ENCODE peak calls at places on chromosomes 1 and 21, in six cellular contexts. L is tibial nerve, E is psoas muscle, F is sigmoid colon, N is cardiac muscle cell, G is hepatocyte. C is an unnamed sample.
A peak's percentile ranks its signal among the peaks of the same experiment; 100 is the strongest.

GRCh38 chr1:228211091-228211870 is 3.4 kb downstream of the OBSCN start:
- DNase-seq in G (no peak), N (no peak), E (no peak), L (no peak), F (no peak), C (no peak)

GRCh38 chr21:44576025-44576420 is 2.5 kb downstream of the KRTAP10-4 start:
- DNase-seq in L (no peak), N (no peak), E (no peak), F (no peak), G (no peak), C (no peak)

GRCh38 chr1:201726700-201727099 is 102.3 kb upstream of the IPO9 start:
- DNase-seq in L (no peak), E (no peak), G (no peak), F (no peak), N (no peak), C (no peak)

GRCh38 chr1:179781962-179782361 is 38.9 kb downstream of the FAM163A start:
- DNase-seq in G (peak; percentile 80), N (no peak), F (peak; percentile 98), E (peak; percentile 77), L (no peak), C (peak; percentile 34)

GRCh38 chr21:44962481-44962966 is 22.7 kb downstream of the SLX9 start:
- DNase-seq in E (peak; percentile 36), L (no peak), G (peak; percentile 64), N (peak; percentile 74), F (no peak), C (no peak)

GRCh38 chr1:119968068-119968492 is 71.8 kb upstream of the ADAM30 start:
- DNase-seq in L (peak; percentile 27), N (peak; percentile 51), F (no peak), G (peak; percentile 72), E (peak; percentile 81), C (peak; percentile 87)

GRCh38 chr1:91523462-91523861 is 22.8 kb downstream of the CDC7 start:
- DNase-seq in N (peak; percentile 4), F (no peak), G (no peak), E (no peak), L (no peak), C (no peak)

GRCh38 chr1:3695326-3696217 is 43.3 kb downstream of the TP73 start:
- DNase-seq in G (peak; percentile 78), E (peak; percentile 75), N (peak; percentile 73), F (no peak), L (no peak), C (peak; percentile 48)

GRCh38 chr1:117760069-117760468 is 154.2 kb downstream of the TENT5C start:
- DNase-seq in F (no peak), N (no peak), L (no peak), G (no peak), E (no peak), C (no peak)

GRCh38 chr1:198678901-198679329 is 40.1 kb downstream of the PTPRC start:
- DNase-seq in F (no peak), E (no peak), G (no peak), N (no peak), L (no peak), C (no peak)

GRCh38 chr1:25563330-25564215 is 20.2 kb downstream of the LDLRAP1 start:
- DNase-seq in L (no peak), E (peak; percentile 41), G (no peak), F (no peak), N (no peak), C (no peak)
- H3K4me1 ChIP-seq in L (peaks cover 18% of the 10 kb centered on the region), E (peaks cover 62% of the 10 kb centered on the region), G (peaks cover 24% of the 10 kb centered on the region), F (peaks cover 43% of the 10 kb centered on the region), N (peaks cover 15% of the 10 kb centered on the region), C (peaks cover 30% of the 10 kb centered on the region)

GRCh38 chr21:34128124-34128523 is 54.7 kb downstream of the MRPS6 start:
- DNase-seq in E (no peak), G (no peak), L (no peak), N (no peak), F (no peak), C (no peak)
- H3K4me1 ChIP-seq in E (peaks cover 72% of the 10 kb centered on the region), G (peaks cover 46% of the 10 kb centered on the region), L (peaks cover 44% of the 10 kb centered on the region), N (peaks cover 54% of the 10 kb centered on the region), F (peaks cover 86% of the 10 kb centered on the region), C (no peaks in the 10 kb centered on the region)

GRCh38 chr21:42311160-42311559 is 4.0 kb downstream of the TFF3 start:
- DNase-seq in N (no peak), G (no peak), L (no peak), E (no peak), F (no peak), C (no peak)
- H3K4me1 ChIP-seq in N (no peaks in the 10 kb centered on the region), G (peaks cover 39% of the 10 kb centered on the region), L (no peaks in the 10 kb centered on the region), E (no peaks in the 10 kb centered on the region), F (peaks cover 9% of the 10 kb centered on the region), C (peaks cover 43% of the 10 kb centered on the region)

GRCh38 chr21:35398366-35398982 is 349.4 kb upstream of the RUNX1 start:
- DNase-seq in G (no peak), N (no peak), E (no peak), F (no peak), L (no peak), C (peak; percentile 40)

GRCh38 chr21:35399706-35400105 is 350.6 kb upstream of the RUNX1 start:
- DNase-seq in L (no peak), E (no peak), G (no peak), F (no peak), N (no peak), C (peak; percentile 27)

GRCh38 chr21:35401476-35401875 is 352.4 kb upstream of the RUNX1 start:
- DNase-seq in N (no peak), G (no peak), L (no peak), E (no peak), F (no peak), C (no peak)

GRCh38 chr21:35399002-35399401 is 349.9 kb upstream of the RUNX1 start:
- DNase-seq in L (no peak), N (no peak), G (no peak), E (no peak), F (no peak), C (no peak)

DNA sequence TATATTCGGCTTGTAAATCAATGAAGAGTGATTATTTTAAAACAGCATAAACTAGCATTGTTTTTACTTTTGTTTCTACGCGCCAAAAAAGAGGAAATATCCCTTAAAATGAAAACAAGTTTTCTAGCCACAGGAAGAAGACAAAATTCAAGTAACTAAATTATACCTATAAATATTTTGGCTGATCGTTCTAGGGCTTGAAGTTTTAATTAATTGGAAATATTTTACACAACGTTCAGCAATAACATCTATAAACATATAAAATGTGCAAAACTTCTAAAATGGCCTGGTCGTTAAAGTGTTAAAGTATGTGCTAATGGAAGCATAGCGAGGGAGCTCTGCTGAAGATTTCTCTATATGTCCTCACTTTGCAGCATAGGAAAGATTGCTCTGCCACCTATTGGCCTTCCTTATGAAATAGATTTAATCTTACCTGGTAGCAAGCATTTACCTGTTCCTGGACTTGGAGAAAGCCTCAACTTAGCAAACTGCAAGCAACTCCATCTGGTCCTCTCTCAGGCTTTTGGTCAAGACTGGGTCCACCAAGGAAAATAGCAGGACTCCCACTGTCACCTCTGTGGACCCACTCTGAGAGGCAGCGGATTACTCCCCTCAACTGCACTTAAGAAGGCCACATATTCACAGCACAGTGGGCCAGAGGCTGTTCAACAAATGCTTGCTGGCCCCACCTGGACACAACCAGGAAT is 351.3 kb upstream of the RUNX1 start:
- DNase-seq in L (no peak), F (no peak), G (peak; percentile 80), N (peak; percentile 49), E (no peak), C (peak; percentile 45)
- H3K4me1 ChIP-seq in L (no peaks in the 10 kb centered on the region), F (peaks cover 12% of the 10 kb centered on the region), G (peaks cover 6% of the 10 kb centered on the region), N (no peaks in the 10 kb centered on the region), E (peaks cover 10% of the 10 kb centered on the region), C (peaks cover 30% of the 10 kb centered on the region)

C was measured in SJCRH30.